ENCODE peak calls at places on chromosomes 7 and 10, in ten cellular contexts. M is A549, O is bronchial epithelial cell, U is fibroblast of lung, B is GM12865, X is heart right ventricle, K is gastrocnemius medialis, D is mammary epithelial cell, F is cardiac muscle cell, N is fibroblast of the aortic adventitia. I is an unnamed sample.

GRCh38 chr7:95649546-95649945 is 53.2 kb upstream of the PDK4 start:
- DNase-seq in O (peak; percentile 48), K (no peak), X (no peak), N (no peak), U (peak; percentile 48), D (no peak), M (no peak), B (no peak), F (no peak), I (no peak)

GRCh38 chr7:159012353-159013069 is 132.2 kb downstream of the VIPR2 start:
- DNase-seq in B (no peak), U (peak; percentile 11), M (peak; percentile 62), N (no peak), K (peak; percentile 62), X (peak; percentile 73), D (no peak), O (no peak), F (no peak), I (no peak)

GRCh38 chr10:61125560-61126250 is 181.7 kb upstream of the RHOBTB1 start:
- DNase-seq in K (no peak), U (no peak), B (peak; percentile 22), O (no peak), D (no peak), N (no peak), F (no peak), M (no peak), X (no peak), I (no peak)

GRCh38 chr7:80335473-80336232 is 176.2 kb downstream of the GNAT3 start:
- DNase-seq in N (no peak), X (no peak), D (no peak), M (no peak), F (peak; percentile 42), B (no peak), O (no peak), K (no peak), U (peak; percentile 73), I (no peak)

GRCh38 chr10:110569120-110569519 is 1.6 kb downstream of the SMC3 start:
- DNase-seq in O (no peak), U (no peak), F (no peak), B (no peak), D (no peak), M (no peak), K (no peak), X (no peak), N (no peak), I (no peak)

GRCh38 chr10:128063736-128064614 is 62.2 kb downstream of the MKI67 start:
- DNase-seq in B (peak; percentile 37), F (no peak), D (peak; percentile 98), M (no peak), O (peak; percentile 98), U (no peak), K (no peak), X (no peak), N (no peak), I (no peak)

GRCh38 chr10:44235363-44235762 is 149.5 kb downstream of the CXCL12 start:
- DNase-seq in D (no peak), F (no peak), U (no peak), M (no peak), B (no peak), K (no peak), N (no peak), X (no peak), O (no peak), I (no peak)

GRCh38 chr7:22651534-22652243 is 75.3 kb upstream of the IL6 start:
- DNase-seq in O (peak; percentile 46), F (peak; percentile 72), K (no peak), N (peak; percentile 77), M (peak; percentile 18), X (no peak), D (peak; percentile 57), U (peak; percentile 39), B (no peak), I (no peak)

GRCh38 chr7:153402721-153403541 is 643.4 kb downstream of the ACTR3B start:
- DNase-seq in D (no peak), X (no peak), K (no peak), U (no peak), O (no peak), F (no peak), B (no peak), N (no peak), M (no peak), I (no peak)

GRCh38 chr7:153399554-153399940 is 640.0 kb downstream of the ACTR3B start:
- DNase-seq in O (no peak), N (no peak), M (no peak), B (no peak), K (no peak), D (no peak), U (no peak), F (no peak), X (no peak), I (no peak)

GRCh38 chr7:153400735-153401593 is 641.4 kb downstream of the ACTR3B start:
- DNase-seq in O (no peak), U (no peak), B (no peak), D (no peak), X (no peak), N (no peak), M (no peak), F (no peak), K (no peak), I (no peak)

GRCh38 chr7:153404124-153404523 is 644.6 kb downstream of the ACTR3B start:
- DNase-seq in M (no peak), B (no peak), X (no peak), K (no peak), U (no peak), N (no peak), D (no peak), O (no peak), F (no peak), I (no peak)

DNA sequence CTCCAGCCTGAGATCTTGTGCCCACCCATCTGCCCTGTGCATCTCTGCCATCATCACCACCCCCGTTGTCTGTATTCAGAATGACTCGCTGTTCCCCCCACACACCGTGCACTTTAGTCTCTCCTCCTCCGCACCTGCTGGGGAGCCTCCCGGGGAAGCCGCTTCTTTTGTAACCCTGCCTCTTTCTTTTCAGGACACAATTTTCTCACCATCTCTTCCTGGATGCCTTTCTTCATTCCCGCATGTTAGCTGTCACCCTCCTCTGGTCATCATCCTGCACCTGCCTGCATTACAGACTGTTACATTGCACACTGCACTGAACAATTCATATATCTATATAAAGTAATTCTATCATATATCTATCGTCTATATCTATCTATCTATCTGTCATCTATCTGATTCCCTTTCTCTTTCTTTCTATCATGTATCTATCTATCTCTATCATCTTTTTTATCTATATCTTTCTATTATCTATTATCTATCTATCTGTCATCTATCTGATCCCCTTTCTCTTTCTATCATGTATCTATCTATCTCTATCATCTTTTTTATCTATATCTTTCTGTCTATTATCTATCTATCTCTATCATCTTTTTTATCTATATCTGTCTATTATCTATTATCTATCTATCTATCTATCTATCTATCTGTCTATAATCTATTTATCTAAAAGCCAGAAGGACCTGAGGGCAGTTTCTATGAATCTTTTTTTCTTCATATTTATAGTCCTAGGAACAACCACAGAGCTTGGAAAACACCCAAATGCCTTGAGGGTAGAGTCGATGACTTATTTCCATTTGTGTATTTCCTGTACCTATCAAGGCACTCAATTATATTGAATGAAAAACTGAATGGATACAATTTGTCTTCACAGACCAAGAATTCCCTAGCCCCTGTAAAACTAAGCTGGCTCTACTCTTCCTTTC is 642.5 kb downstream of the ACTR3B start:
- DNase-seq in D (no peak), M (no peak), O (peak; percentile 13), B (no peak), U (no peak), F (no peak), X (no peak), N (no peak), K (no peak), I (no peak)
- TF ChIP-seq CTCF in D (no peak), M (no peak), O (no peak), B (no peak), U (no peak), F (no peak), X (no peak), N (no peak), K (no peak), I (no peak)

DNA sequence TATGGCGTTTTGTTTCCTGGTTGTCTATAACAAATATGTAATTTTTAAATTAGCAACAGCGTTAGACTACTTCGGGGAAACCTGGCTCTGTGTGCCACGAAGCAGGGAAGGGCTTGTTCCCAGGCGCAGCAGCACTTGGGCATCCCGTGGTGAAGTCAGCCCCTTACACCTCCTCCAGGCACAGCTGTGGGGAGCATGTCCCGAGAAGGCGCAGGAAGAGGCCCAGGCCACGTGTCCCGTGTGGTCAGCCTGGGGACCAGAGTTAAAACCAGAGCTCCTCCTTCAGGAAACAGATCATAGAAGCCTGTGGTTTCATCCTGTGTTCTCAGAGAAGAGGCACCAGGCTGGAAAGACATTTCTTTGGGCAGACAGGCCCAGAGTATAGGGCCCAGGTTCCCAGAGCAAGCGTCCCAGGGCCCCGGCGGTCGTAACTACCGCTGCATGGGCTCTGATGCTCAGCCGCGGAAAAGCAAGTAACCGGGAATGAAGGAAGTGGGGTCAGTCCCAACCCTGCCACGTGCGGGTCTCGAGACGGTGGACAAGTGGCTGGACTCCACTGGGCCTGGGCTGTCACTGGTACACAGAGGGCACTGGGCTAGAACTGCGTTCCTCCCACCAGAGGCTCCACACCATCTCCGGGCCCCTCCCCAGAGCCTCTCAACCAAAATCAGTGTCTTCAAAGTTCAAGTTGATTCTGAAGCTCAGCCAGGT is 7.1 kb downstream of the NUDT1 start:
- DNase-seq in O (peak; percentile 54), F (peak; percentile 95), U (peak; percentile 93), M (peak; percentile 71), D (peak; percentile 23), N (peak; percentile 90), X (peak; percentile 54), B (peak; percentile 69), K (peak; percentile 43), I (no peak)
- H3K4me3 ChIP-seq in O (no peak overlapping the region), F (no peak overlapping the region), U (no peak overlapping the region), M (no peak overlapping the region), D (no peak overlapping the region), N (peak overlapping the region; percentile 31), X (peak overlapping the region; percentile 17), B (no peak overlapping the region), K (no peak overlapping the region), I (no peak overlapping the region)

DNA sequence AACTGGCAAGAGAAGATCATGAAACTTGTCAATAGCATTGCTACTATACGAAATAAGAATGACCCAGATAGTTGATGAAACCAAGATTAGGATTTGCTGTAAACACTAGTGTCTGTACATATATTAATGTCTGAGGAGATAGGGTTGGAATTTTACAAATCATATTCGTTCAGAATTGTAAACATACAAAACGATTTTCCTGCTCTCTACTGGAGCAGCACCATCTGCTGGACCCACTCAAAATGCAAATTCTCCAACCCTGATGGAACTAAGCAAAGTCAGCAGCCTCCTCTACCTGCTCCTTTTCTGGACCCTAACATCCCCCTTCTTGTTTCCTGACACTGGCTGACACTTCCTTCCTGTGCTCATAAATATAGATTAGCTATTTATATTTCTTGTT is 29.4 kb upstream of the SGMS1 start:
- DNase-seq in F (peak; percentile 58), B (peak; percentile 44), N (peak; percentile 60), U (peak; percentile 63), X (no peak), K (no peak), D (peak; percentile 9), M (peak; percentile 8), O (peak; percentile 32), I (no peak)
- TF ChIP-seq CTCF in F (peak; percentile 62), B (peak; percentile 37), N (peak; percentile 79), U (peak; percentile 68), X (peak; percentile 65), K (peak; percentile 41), D (peak; percentile 26), M (peak; percentile 49), O (peak; percentile 57), I (peak; percentile 58)

DNA sequence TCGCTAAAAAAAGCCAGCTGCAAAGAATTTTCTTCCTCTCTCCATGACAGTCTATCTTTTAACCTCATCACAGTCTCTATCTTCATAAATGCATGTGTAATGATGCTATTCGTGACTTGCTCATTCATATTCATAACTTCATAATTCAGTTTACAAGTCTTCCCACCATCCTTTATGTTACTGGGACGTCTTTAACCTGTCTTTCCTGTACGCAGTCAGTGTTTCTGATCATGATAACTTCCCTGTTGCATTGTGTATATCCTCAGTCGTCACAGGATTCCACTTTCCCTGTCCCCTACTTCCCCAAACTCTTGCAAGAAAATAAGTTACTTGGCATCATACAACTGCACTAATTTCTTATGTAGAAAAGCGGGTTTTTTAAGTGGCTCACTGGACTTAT is 165.6 kb upstream of the ASAH2 start:
- DNase-seq in O (no peak), B (peak; percentile 37), F (no peak), M (no peak), K (no peak), U (no peak), N (no peak), X (no peak), D (no peak), I (no peak)
- H3K4me3 ChIP-seq in O (no peak overlapping the region), B (peak overlapping the region; percentile 99), F (no peak overlapping the region), M (peak overlapping the region; percentile 58), K (peak overlapping the region; percentile 78), U (peak overlapping the region; percentile 99), N (peak overlapping the region; percentile 54), X (peak overlapping the region; percentile 73), D (no peak overlapping the region), I (no peak overlapping the region)

I was measured in CD8-positive, alpha-beta T cell.